ENCODE peak calls at places on chromosomes 1 and 21, in four cellular contexts. One of them, this sample, is unnamed. For H3K4me1, the result is how much of the 10 kb centered on the place peaks cover.

GRCh38 chr1:205191127-205191577 is 20.4 kb downstream of the DSTYK start:
- DNase-seq in left ventricle myocardium inferior: no peak
- DNase-seq in fibroblast of lung: peak
- DNase-seq in A549: no peak
- DNase-seq in this sample: no peak

GRCh38 chr1:206631085-206631509 is 4.2 kb upstream of the DYRK3 start:
- DNase-seq in left ventricle myocardium inferior: peak
- DNase-seq in fibroblast of lung: peak
- DNase-seq in A549: peak
- DNase-seq in this sample: peak

GRCh38 chr1:205256956-205257615 is 29.3 kb downstream of the TMCC2 start:
- DNase-seq in left ventricle myocardium inferior: no peak
- DNase-seq in fibroblast of lung: no peak
- DNase-seq in A549: no peak
- DNase-seq in this sample: peak

GRCh38 chr21:40020651-40021050 is 153.4 kb downstream of the PCP4 start:
- DNase-seq in left ventricle myocardium inferior: no peak
- DNase-seq in fibroblast of lung: no peak
- DNase-seq in A549: no peak
- DNase-seq in this sample: no peak

GRCh38 chr1:157966034-157966671 is 27.3 kb upstream of the KIRREL1 start:
- DNase-seq in left ventricle myocardium inferior: no peak
- DNase-seq in fibroblast of lung: peak
- DNase-seq in A549: peak
- DNase-seq in this sample: no peak

GRCh38 chr1:32881871-32882850 is 4.1 kb upstream of the HPCA start:
- DNase-seq in left ventricle myocardium inferior: peak
- DNase-seq in fibroblast of lung: no peak
- DNase-seq in A549: no peak
- DNase-seq in this sample: peak

GRCh38 chr1:6521502-6521901 is 30.0 kb upstream of the PLEKHG5 start:
- DNase-seq in left ventricle myocardium inferior: no peak
- DNase-seq in fibroblast of lung: peak
- DNase-seq in A549: no peak
- DNase-seq in this sample: no peak

GRCh38 chr1:246317291-246317690 is 189.8 kb downstream of the SMYD3 start:
- DNase-seq in left ventricle myocardium inferior: no peak
- DNase-seq in fibroblast of lung: no peak
- DNase-seq in A549: no peak
- DNase-seq in this sample: no peak

GRCh38 chr1:9198538-9199361 is 35.8 kb upstream of the H6PD start:
- DNase-seq in left ventricle myocardium inferior: no peak
- DNase-seq in fibroblast of lung: peak
- DNase-seq in A549: no peak
- DNase-seq in this sample: no peak

GRCh38 chr1:176243746-176244145 is 36.7 kb upstream of the COP1 start:
- DNase-seq in left ventricle myocardium inferior: no peak
- DNase-seq in fibroblast of lung: no peak
- DNase-seq in A549: no peak
- DNase-seq in this sample: no peak

GRCh38 chr1:68313736-68314594 is 81.6 kb upstream of the WLS start:
- DNase-seq in left ventricle myocardium inferior: no peak
- DNase-seq in fibroblast of lung: no peak
- DNase-seq in A549: no peak
- DNase-seq in this sample: no peak

GRCh38 chr1:1629430-1630190 is 2.4 kb upstream of the MMP23B start:
- DNase-seq in left ventricle myocardium inferior: no peak
- DNase-seq in fibroblast of lung: no peak
- DNase-seq in A549: no peak
- DNase-seq in this sample: no peak

GRCh38 chr1:169680377-169681019 is 30.9 kb downstream of the SELL start:
- DNase-seq in left ventricle myocardium inferior: no peak
- DNase-seq in fibroblast of lung: no peak
- DNase-seq in A549: no peak
- DNase-seq in this sample: no peak

GRCh38 chr21:42024261-42024877 is 14.2 kb upstream of the ZBTB21 start:
- DNase-seq in left ventricle myocardium inferior: no peak
- DNase-seq in fibroblast of lung: no peak
- DNase-seq in A549: no peak
- DNase-seq in this sample: no peak

GRCh38 chr1:54850082-54850730 is 36.8 kb downstream of the DHCR24 start:
- DNase-seq in left ventricle myocardium inferior: no peak
- DNase-seq in fibroblast of lung: peak
- DNase-seq in A549: no peak
- DNase-seq in this sample: no peak

GRCh38 chr1:235017191-235017590 is 111.4 kb downstream of the TOMM20 start:
- DNase-seq in left ventricle myocardium inferior: no peak
- DNase-seq in fibroblast of lung: no peak
- DNase-seq in A549: no peak
- DNase-seq in this sample: no peak

GRCh38 chr1:153293847-153294246 is 18.9 kb downstream of the PGLYRP3 start:
- DNase-seq in left ventricle myocardium inferior: no peak
- DNase-seq in fibroblast of lung: no peak
- DNase-seq in A549: no peak
- DNase-seq in this sample: no peak

GRCh38 chr1:184664042-184664659 is 90.5 kb downstream of the EDEM3 start:
- DNase-seq in left ventricle myocardium inferior: peak
- DNase-seq in fibroblast of lung: peak
- DNase-seq in A549: peak
- DNase-seq in this sample: peak

GRCh38 chr1:232016636-232017035 is 390.0 kb downstream of the DISC1 start:
- DNase-seq in left ventricle myocardium inferior: no peak
- DNase-seq in fibroblast of lung: peak
- DNase-seq in A549: no peak
- DNase-seq in this sample: no peak

GRCh38 chr21:43626390-43626789 is 32.9 kb downstream of the HSF2BP start:
- DNase-seq in left ventricle myocardium inferior: no peak
- DNase-seq in fibroblast of lung: peak
- DNase-seq in A549: no peak
- DNase-seq in this sample: no peak

GRCh38 chr1:2508180-2508579 is 18.2 kb downstream of the PANK4 start:
- DNase-seq in left ventricle myocardium inferior: no peak
- DNase-seq in fibroblast of lung: no peak
- DNase-seq in A549: no peak
- DNase-seq in this sample: no peak

GRCh38 chr1:1407101-1407956 is at the start of gene MRPL20:
- DNase-seq in left ventricle myocardium inferior: peak
- DNase-seq in fibroblast of lung: peak
- DNase-seq in A549: peak
- DNase-seq in this sample: peak

GRCh38 chr21:43203523-43204080 is 34.8 kb downstream of the CRYAA start:
- DNase-seq in left ventricle myocardium inferior: no peak
- DNase-seq in fibroblast of lung: no peak
- DNase-seq in A549: no peak
- DNase-seq in this sample: no peak

GRCh38 chr1:43763497-43763973 is 56.2 kb downstream of the ST3GAL3 start:
- DNase-seq in left ventricle myocardium inferior: peak
- DNase-seq in fibroblast of lung: peak
- DNase-seq in A549: peak
- DNase-seq in this sample: peak

GRCh38 chr1:183461350-183461749 is 10.9 kb upstream of the SMG7 start:
- DNase-seq in left ventricle myocardium inferior: no peak
- DNase-seq in fibroblast of lung: no peak
- DNase-seq in A549: no peak
- DNase-seq in this sample: no peak

GRCh38 chr1:211601982-211602644 is 23.2 kb upstream of the SLC30A1 start:
- DNase-seq in left ventricle myocardium inferior: no peak
- DNase-seq in fibroblast of lung: no peak
- DNase-seq in A549: no peak
- DNase-seq in this sample: no peak

GRCh38 chr1:211035821-211036380 is 98.0 kb downstream of the KCNH1 start:
- DNase-seq in left ventricle myocardium inferior: no peak
- DNase-seq in fibroblast of lung: peak
- DNase-seq in A549: no peak
- DNase-seq in this sample: peak

GRCh38 chr1:157193219-157193618 is 55.0 kb upstream of the ETV3 start:
- DNase-seq in left ventricle myocardium inferior: no peak
- DNase-seq in fibroblast of lung: no peak
- DNase-seq in A549: no peak
- DNase-seq in this sample: no peak

GRCh38 chr1:21308330-21308729 is 18.1 kb upstream of the ECE1 start:
- DNase-seq in left ventricle myocardium inferior: no peak
- DNase-seq in fibroblast of lung: no peak
- DNase-seq in A549: no peak
- DNase-seq in this sample: no peak
- H3K27ac ChIP-seq in left ventricle myocardium inferior: peak
- H3K27ac ChIP-seq in fibroblast of lung: no peak
- H3K27ac ChIP-seq in A549: peak
- H3K27ac ChIP-seq in this sample: no peak

GRCh38 chr1:61921435-61921834 is 179.2 kb downstream of the PATJ start:
- DNase-seq in left ventricle myocardium inferior: no peak
- DNase-seq in fibroblast of lung: no peak
- DNase-seq in A549: no peak
- DNase-seq in this sample: peak
- H3K4me1 ChIP-seq in left ventricle myocardium inferior: under half
- H3K4me1 ChIP-seq in fibroblast of lung: under half
- H3K4me1 ChIP-seq in A549: under half
- H3K4me1 ChIP-seq in this sample: under half

GRCh38 chr1:215083408-215083961 is 948 bp downstream of the KCNK2 start:
- DNase-seq in left ventricle myocardium inferior: no peak
- DNase-seq in fibroblast of lung: peak
- DNase-seq in A549: no peak
- DNase-seq in this sample: no peak

GRCh38 chr1:215087603-215088002 is 5.1 kb downstream of the KCNK2 start:
- DNase-seq in left ventricle myocardium inferior: no peak
- DNase-seq in fibroblast of lung: no peak
- DNase-seq in A549: no peak
- DNase-seq in this sample: no peak

GRCh38 chr1:215079456-215079855 is 3.1 kb upstream of the KCNK2 start:
- DNase-seq in left ventricle myocardium inferior: no peak
- DNase-seq in fibroblast of lung: no peak
- DNase-seq in A549: no peak
- DNase-seq in this sample: no peak

GRCh38 chr1:215081566-215082531 is 688 bp upstream of the KCNK2 start:
- DNase-seq in left ventricle myocardium inferior: no peak
- DNase-seq in fibroblast of lung: no peak
- DNase-seq in A549: no peak
- DNase-seq in this sample: no peak

DNA sequence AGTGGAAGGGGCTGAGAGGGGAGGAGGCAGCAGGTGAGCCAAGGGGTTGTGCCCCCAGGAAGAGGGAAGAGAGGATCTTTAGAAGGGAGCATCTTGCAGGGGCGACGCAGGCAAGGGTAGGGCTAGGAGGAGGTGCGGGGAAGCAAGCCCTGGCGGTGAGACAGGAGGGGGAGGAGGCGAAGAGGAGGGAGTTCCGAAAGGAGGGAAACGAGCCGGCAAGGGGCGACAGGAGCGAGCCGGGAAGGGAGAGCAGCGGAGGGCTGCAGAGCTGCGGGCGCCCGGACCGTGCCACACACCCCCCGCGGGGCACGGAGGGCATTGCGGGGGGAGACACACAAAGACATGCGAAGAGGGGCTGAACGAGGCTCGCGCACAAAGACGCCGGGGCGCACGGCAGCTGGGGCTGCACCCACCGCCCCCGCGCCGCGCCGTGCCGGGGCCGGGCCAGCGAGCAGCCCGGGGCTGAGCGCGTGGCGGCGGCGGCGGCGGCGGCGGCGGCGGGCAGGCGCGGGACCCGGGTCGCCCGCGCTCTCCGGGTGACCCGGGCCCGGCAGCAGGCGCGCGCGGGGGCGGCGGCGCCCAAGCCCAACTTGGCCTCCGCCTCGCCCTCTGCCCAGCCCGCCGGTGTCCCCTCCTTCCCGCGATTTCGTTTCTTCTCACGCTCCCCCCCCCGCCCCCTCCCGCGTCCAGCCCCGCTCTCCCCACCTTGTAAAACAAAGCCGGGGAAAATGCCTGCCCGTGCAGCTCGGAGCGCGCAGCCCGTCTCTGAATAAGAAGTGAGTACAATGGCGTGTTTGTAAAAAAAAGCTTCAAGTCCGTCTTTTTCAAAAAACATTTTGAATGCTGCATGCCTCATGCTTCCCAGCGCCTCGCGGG is at the start of gene KCNK2:
- DNase-seq in left ventricle myocardium inferior: no peak
- DNase-seq in fibroblast of lung: peak
- DNase-seq in A549: no peak
- DNase-seq in this sample: no peak
- H3K4me3 ChIP-seq in left ventricle myocardium inferior: peak
- H3K4me3 ChIP-seq in fibroblast of lung: peak
- H3K4me3 ChIP-seq in A549: peak
- H3K4me3 ChIP-seq in this sample: no peak

DNA sequence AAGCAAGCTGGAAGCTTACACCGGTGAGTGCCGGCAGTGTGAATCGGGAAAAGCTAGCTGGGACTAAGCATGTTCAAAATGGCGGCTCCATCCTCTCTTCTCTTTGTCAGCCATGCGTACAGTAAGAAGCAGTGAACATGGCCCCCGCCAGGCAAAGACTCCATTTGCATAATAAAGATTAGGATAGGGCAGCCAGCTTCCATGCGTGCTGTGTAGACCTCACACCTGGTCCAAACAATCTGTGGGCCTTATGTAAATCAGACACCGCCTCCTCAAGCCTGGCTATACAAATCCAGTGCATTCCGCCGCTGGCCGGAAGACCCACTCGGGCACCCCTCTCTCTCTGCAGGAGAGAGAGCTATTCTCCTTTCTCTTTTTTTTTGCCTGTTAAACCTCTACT is 150.3 kb downstream of the TIAM1 start:
- DNase-seq in left ventricle myocardium inferior: no peak
- DNase-seq in fibroblast of lung: no peak
- DNase-seq in A549: no peak
- DNase-seq in this sample: no peak
- H3K27ac ChIP-seq in left ventricle myocardium inferior: no peak
- H3K27ac ChIP-seq in fibroblast of lung: no peak
- H3K27ac ChIP-seq in A549: no peak
- H3K27ac ChIP-seq in this sample: no peak

GRCh38 chr1:14482784-14483183 is 115.7 kb upstream of the KAZN start:
- DNase-seq in left ventricle myocardium inferior: no peak
- DNase-seq in fibroblast of lung: no peak
- DNase-seq in A549: no peak
- DNase-seq in this sample: no peak
- H3K4me1 ChIP-seq in left ventricle myocardium inferior: under half
- H3K4me1 ChIP-seq in fibroblast of lung: under half
- H3K4me1 ChIP-seq in A549: under half
- H3K4me1 ChIP-seq in this sample: under half

GRCh38 chr1:160083968-160084770 is 2.8 kb downstream of the KCNJ9 start:
- DNase-seq in left ventricle myocardium inferior: peak
- DNase-seq in fibroblast of lung: peak
- DNase-seq in A549: peak
- DNase-seq in this sample: no peak
- H3K4me3 ChIP-seq in left ventricle myocardium inferior: peak
- H3K4me3 ChIP-seq in fibroblast of lung: no peak
- H3K4me3 ChIP-seq in A549: peak
- H3K4me3 ChIP-seq in this sample: no peak

DNA sequence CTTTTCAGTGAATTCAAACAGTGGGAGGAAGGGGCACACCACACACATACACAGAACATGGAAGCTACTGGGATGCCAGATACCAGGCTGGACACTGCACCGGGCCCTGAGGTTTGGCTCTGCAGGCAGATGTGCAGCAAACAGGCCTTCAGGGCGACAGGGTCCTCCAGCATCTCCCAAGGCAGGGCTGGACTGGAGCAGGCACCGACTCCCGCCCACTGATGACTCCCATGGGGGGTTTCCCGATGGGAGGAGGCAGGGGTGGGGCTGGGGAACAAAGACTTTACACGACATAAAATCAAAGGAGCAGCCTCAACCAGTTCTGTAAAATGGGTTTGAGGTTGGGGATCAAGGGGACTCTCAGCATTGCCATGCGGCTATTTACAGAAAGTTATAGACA is 118.1 kb downstream of the SYT2 start:
- DNase-seq in left ventricle myocardium inferior: no peak
- DNase-seq in fibroblast of lung: no peak
- DNase-seq in A549: no peak
- DNase-seq in this sample: no peak
- H3K27ac ChIP-seq in left ventricle myocardium inferior: peak
- H3K27ac ChIP-seq in fibroblast of lung: no peak
- H3K27ac ChIP-seq in A549: peak
- H3K27ac ChIP-seq in this sample: no peak